ENCODE peak calls at places on chromosome X, in four cellular contexts. One of them, this sample, is unnamed.

GRCh38 chrX:134542485-134542884 is 82.5 kb downstream of the HPRT1 start:
- DNase-seq in stimulated activated naive CD8-positive, alpha-beta T cell treated with anti-CD3 and anti-CD28 coated beads, Interleukin-15, Interleukin-2, amounts not matched to agents 100 U/mL and 50 U/mL, for 24 hours: no peak
- DNase-seq in activated CD4-positive, alpha-beta T cell treated with anti-CD3 and anti-CD28 coated beads for 24 hours: no peak
- DNase-seq in tibial artery: no peak
- DNase-seq in this sample: peak; percentile 33

GRCh38 chrX:64204701-64205440 is 637 bp downstream of the AMER1 start:
- DNase-seq in stimulated activated naive CD8-positive, alpha-beta T cell treated with anti-CD3 and anti-CD28 coated beads, Interleukin-15, Interleukin-2, amounts not matched to agents 100 U/mL and 50 U/mL, for 24 hours: peak; percentile 12
- DNase-seq in activated CD4-positive, alpha-beta T cell treated with anti-CD3 and anti-CD28 coated beads for 24 hours: peak; percentile 0
- DNase-seq in tibial artery: peak; percentile 21
- DNase-seq in this sample: no peak

GRCh38 chrX:138006176-138006575 is 440.2 kb downstream of the ZIC3 start:
- DNase-seq in stimulated activated naive CD8-positive, alpha-beta T cell treated with anti-CD3 and anti-CD28 coated beads, Interleukin-15, Interleukin-2, amounts not matched to agents 100 U/mL and 50 U/mL, for 24 hours: no peak
- DNase-seq in tibial artery: no peak
- DNase-seq in activated CD4-positive, alpha-beta T cell treated with anti-CD3 and anti-CD28 coated beads for 24 hours: no peak
- DNase-seq in this sample: no peak

GRCh38 chrX:10130354-10130753 is 26.4 kb upstream of the CLCN4 start:
- DNase-seq in stimulated activated naive CD8-positive, alpha-beta T cell treated with anti-CD3 and anti-CD28 coated beads, Interleukin-15, Interleukin-2, amounts not matched to agents 100 U/mL and 50 U/mL, for 24 hours: no peak
- DNase-seq in tibial artery: no peak
- DNase-seq in activated CD4-positive, alpha-beta T cell treated with anti-CD3 and anti-CD28 coated beads for 24 hours: no peak
- DNase-seq in this sample: no peak

GRCh38 chrX:23926015-23926414 is 18.2 kb downstream of the CXorf58 start:
- DNase-seq in activated CD4-positive, alpha-beta T cell treated with anti-CD3 and anti-CD28 coated beads for 24 hours: no peak
- DNase-seq in tibial artery: no peak
- DNase-seq in stimulated activated naive CD8-positive, alpha-beta T cell treated with anti-CD3 and anti-CD28 coated beads, Interleukin-15, Interleukin-2, amounts not matched to agents 100 U/mL and 50 U/mL, for 24 hours: no peak
- DNase-seq in this sample: no peak

GRCh38 chrX:91331476-91331875 is 103.2 kb upstream of the PABPC5 start:
- DNase-seq in activated CD4-positive, alpha-beta T cell treated with anti-CD3 and anti-CD28 coated beads for 24 hours: no peak
- DNase-seq in tibial artery: no peak
- DNase-seq in stimulated activated naive CD8-positive, alpha-beta T cell treated with anti-CD3 and anti-CD28 coated beads, Interleukin-15, Interleukin-2, amounts not matched to agents 100 U/mL and 50 U/mL, for 24 hours: no peak
- DNase-seq in this sample: no peak

GRCh38 chrX:1526565-1526964 is 10.4 kb downstream of the P2RY8 start:
- DNase-seq in stimulated activated naive CD8-positive, alpha-beta T cell treated with anti-CD3 and anti-CD28 coated beads, Interleukin-15, Interleukin-2, amounts not matched to agents 100 U/mL and 50 U/mL, for 24 hours: no peak
- DNase-seq in activated CD4-positive, alpha-beta T cell treated with anti-CD3 and anti-CD28 coated beads for 24 hours: no peak
- DNase-seq in tibial artery: no peak
- DNase-seq in this sample: no peak

GRCh38 chrX:132193872-132194574 is 25.2 kb downstream of the RAP2C start:
- DNase-seq in tibial artery: no peak
- DNase-seq in stimulated activated naive CD8-positive, alpha-beta T cell treated with anti-CD3 and anti-CD28 coated beads, Interleukin-15, Interleukin-2, amounts not matched to agents 100 U/mL and 50 U/mL, for 24 hours: no peak
- DNase-seq in activated CD4-positive, alpha-beta T cell treated with anti-CD3 and anti-CD28 coated beads for 24 hours: no peak
- DNase-seq in this sample: no peak

GRCh38 chrX:79107891-79108718 is 36.4 kb upstream of the GPR174 start:
- DNase-seq in tibial artery: no peak
- DNase-seq in activated CD4-positive, alpha-beta T cell treated with anti-CD3 and anti-CD28 coated beads for 24 hours: no peak
- DNase-seq in stimulated activated naive CD8-positive, alpha-beta T cell treated with anti-CD3 and anti-CD28 coated beads, Interleukin-15, Interleukin-2, amounts not matched to agents 100 U/mL and 50 U/mL, for 24 hours: no peak
- DNase-seq in this sample: no peak

GRCh38 chrX:63506320-63506719 is 155.2 kb upstream of the SPIN4 start:
- DNase-seq in activated CD4-positive, alpha-beta T cell treated with anti-CD3 and anti-CD28 coated beads for 24 hours: no peak
- DNase-seq in stimulated activated naive CD8-positive, alpha-beta T cell treated with anti-CD3 and anti-CD28 coated beads, Interleukin-15, Interleukin-2, amounts not matched to agents 100 U/mL and 50 U/mL, for 24 hours: no peak
- DNase-seq in tibial artery: no peak
- DNase-seq in this sample: no peak

GRCh38 chrX:70096052-70096451 is 33.8 kb downstream of the OTUD6A start:
- DNase-seq in tibial artery: no peak
- DNase-seq in stimulated activated naive CD8-positive, alpha-beta T cell treated with anti-CD3 and anti-CD28 coated beads, Interleukin-15, Interleukin-2, amounts not matched to agents 100 U/mL and 50 U/mL, for 24 hours: no peak
- DNase-seq in activated CD4-positive, alpha-beta T cell treated with anti-CD3 and anti-CD28 coated beads for 24 hours: no peak
- DNase-seq in this sample: no peak

GRCh38 chrX:50458483-50458882 is 12.1 kb downstream of the DGKK start:
- DNase-seq in tibial artery: no peak
- DNase-seq in activated CD4-positive, alpha-beta T cell treated with anti-CD3 and anti-CD28 coated beads for 24 hours: no peak
- DNase-seq in stimulated activated naive CD8-positive, alpha-beta T cell treated with anti-CD3 and anti-CD28 coated beads, Interleukin-15, Interleukin-2, amounts not matched to agents 100 U/mL and 50 U/mL, for 24 hours: no peak
- DNase-seq in this sample: no peak

GRCh38 chrX:4277122-4277521 is 563.7 kb upstream of the PRKX start:
- DNase-seq in stimulated activated naive CD8-positive, alpha-beta T cell treated with anti-CD3 and anti-CD28 coated beads, Interleukin-15, Interleukin-2, amounts not matched to agents 100 U/mL and 50 U/mL, for 24 hours: no peak
- DNase-seq in activated CD4-positive, alpha-beta T cell treated with anti-CD3 and anti-CD28 coated beads for 24 hours: no peak
- DNase-seq in tibial artery: no peak
- DNase-seq in this sample: no peak

GRCh38 chrX:24268786-24269185 is 45.1 kb downstream of the SUPT20HL2 start:
- DNase-seq in stimulated activated naive CD8-positive, alpha-beta T cell treated with anti-CD3 and anti-CD28 coated beads, Interleukin-15, Interleukin-2, amounts not matched to agents 100 U/mL and 50 U/mL, for 24 hours: no peak
- DNase-seq in tibial artery: no peak
- DNase-seq in activated CD4-positive, alpha-beta T cell treated with anti-CD3 and anti-CD28 coated beads for 24 hours: no peak
- DNase-seq in this sample: peak; percentile 15

GRCh38 chrX:49276671-49277519 is 7.3 kb downstream of the PPP1R3F start:
- DNase-seq in tibial artery: no peak
- DNase-seq in stimulated activated naive CD8-positive, alpha-beta T cell treated with anti-CD3 and anti-CD28 coated beads, Interleukin-15, Interleukin-2, amounts not matched to agents 100 U/mL and 50 U/mL, for 24 hours: no peak
- DNase-seq in activated CD4-positive, alpha-beta T cell treated with anti-CD3 and anti-CD28 coated beads for 24 hours: no peak
- DNase-seq in this sample: no peak

GRCh38 chrX:14354541-14354940 is 174.8 kb upstream of the GLRA2 start:
- DNase-seq in stimulated activated naive CD8-positive, alpha-beta T cell treated with anti-CD3 and anti-CD28 coated beads, Interleukin-15, Interleukin-2, amounts not matched to agents 100 U/mL and 50 U/mL, for 24 hours: no peak
- DNase-seq in activated CD4-positive, alpha-beta T cell treated with anti-CD3 and anti-CD28 coated beads for 24 hours: no peak
- DNase-seq in tibial artery: no peak
- DNase-seq in this sample: no peak

GRCh38 chrX:154396948-154397887 is 959 bp upstream of the RPL10 start:
- DNase-seq in tibial artery: peak; percentile 75
- DNase-seq in stimulated activated naive CD8-positive, alpha-beta T cell treated with anti-CD3 and anti-CD28 coated beads, Interleukin-15, Interleukin-2, amounts not matched to agents 100 U/mL and 50 U/mL, for 24 hours: peak; percentile 75
- DNase-seq in activated CD4-positive, alpha-beta T cell treated with anti-CD3 and anti-CD28 coated beads for 24 hours: no peak
- DNase-seq in this sample: peak; percentile 41

GRCh38 chrX:110001702-110002299 is 1.1 kb upstream of the TMEM164 start:
- DNase-seq in activated CD4-positive, alpha-beta T cell treated with anti-CD3 and anti-CD28 coated beads for 24 hours: no peak
- DNase-seq in stimulated activated naive CD8-positive, alpha-beta T cell treated with anti-CD3 and anti-CD28 coated beads, Interleukin-15, Interleukin-2, amounts not matched to agents 100 U/mL and 50 U/mL, for 24 hours: no peak
- DNase-seq in tibial artery: no peak
- DNase-seq in this sample: no peak

This sample was measured in RCC 7860.